ENCODE peak calls at places on chromosomes 7 and 10, in four cellular contexts. V, F, D and Q are unnamed samples.

GRCh38 chr10:128070161-128070560 is 56.1 kb downstream of the MKI67 start:
- DNase-seq in D (no peak), F (no peak), V (no peak), Q (no peak)

GRCh38 chr10:128124813-128125403 is 1.3 kb downstream of the MKI67 start:
- DNase-seq in F (no peak), D (no peak), V (no peak), Q (peak)

GRCh38 chr10:127715249-127715648 is 21.7 kb upstream of the FOXI2 start:
- DNase-seq in F (no peak), D (no peak), V (peak), Q (no peak)

GRCh38 chr7:42145539-42145938 is 91.5 kb downstream of the GLI3 start:
- DNase-seq in D (no peak), V (no peak), F (no peak), Q (no peak)

GRCh38 chr7:20330797-20331230 is at the start of gene ITGB8:
- DNase-seq in F (no peak), D (no peak), V (no peak), Q (no peak)

GRCh38 chr7:50497068-50497642 is 47.0 kb upstream of the FIGNL1 start:
- DNase-seq in F (peak), V (no peak), D (no peak), Q (no peak)

GRCh38 chr7:2572101-2572842 is 13.5 kb downstream of the IQCE start:
- DNase-seq in V (no peak), F (peak), D (peak), Q (no peak)

GRCh38 chr7:76179686-76180085 is 22.0 kb upstream of the SRRM3 start:
- DNase-seq in V (no peak), D (no peak), F (no peak), Q (no peak)

GRCh38 chr7:37480642-37481041 is 32.0 kb upstream of the ELMO1 start:
- DNase-seq in V (no peak), D (no peak), F (no peak), Q (no peak)

GRCh38 chr7:8042796-8043535 is 74.4 kb downstream of the GLCCI1 start:
- DNase-seq in F (no peak), D (no peak), V (no peak), Q (no peak)

GRCh38 chr10:69202332-69202731 is 17.8 kb upstream of the HKDC1 start:
- DNase-seq in D (no peak), V (no peak), F (no peak), Q (peak)

GRCh38 chr10:52318822-52319464 is 4.9 kb downstream of the DKK1 start:
- DNase-seq in D (peak), F (peak), V (no peak), Q (no peak)

GRCh38 chr10:83536426-83536825 is 602.9 kb upstream of the GHITM start:
- DNase-seq in V (no peak), F (no peak), D (no peak), Q (no peak)

GRCh38 chr10:121608669-121609190 is 10.5 kb upstream of the FGFR2 start:
- DNase-seq in D (peak), V (peak), F (peak), Q (peak)

GRCh38 chr10:88987243-88987726 is 3.3 kb upstream of the FAS start:
- DNase-seq in D (no peak), F (no peak), V (no peak), Q (peak)

GRCh38 chr10:111986079-111986478 is 197.5 kb downstream of the GPAM start:
- DNase-seq in V (no peak), D (no peak), F (no peak), Q (no peak)

GRCh38 chr7:33155811-33156210 is 26.4 kb downstream of the BBS9 start:
- DNase-seq in F (no peak), V (no peak), D (no peak), Q (no peak)

GRCh38 chr10:14583252-14583651 is 191.4 kb downstream of the FAM107B start:
- DNase-seq in F (no peak), D (no peak), V (no peak), Q (no peak)

GRCh38 chr7:52973126-52973525 is 62.3 kb upstream of the POM121L12 start:
- DNase-seq in F (no peak), D (no peak), V (no peak), Q (no peak)

GRCh38 chr7:34845666-34846361 is 187.8 kb downstream of the NPSR1 start:
- DNase-seq in D (no peak), F (no peak), V (peak), Q (no peak)

GRCh38 chr7:99072126-99072525 is 71.8 kb downstream of the SMURF1 start:
- DNase-seq in V (no peak), F (no peak), D (no peak), Q (no peak)

GRCh38 chr10:133260895-133261725 is 15.6 kb downstream of the ADAM8 start:
- DNase-seq in V (peak), F (peak), D (no peak), Q (peak)

GRCh38 chr7:113026941-113027340 is 59.7 kb downstream of the GPR85 start:
- DNase-seq in F (no peak), D (no peak), V (no peak), Q (no peak)

GRCh38 chr7:71770269-71770907 is 638.4 kb downstream of the GALNT17 start:
- DNase-seq in D (no peak), V (no peak), F (no peak), Q (no peak)

GRCh38 chr7:122518488-122518887 is 180.4 kb downstream of the RNF133 start:
- DNase-seq in F (no peak), D (no peak), V (no peak), Q (no peak)

GRCh38 chr10:79017882-79018550 is 50.8 kb upstream of the ZMIZ1 start:
- DNase-seq in D (no peak), F (no peak), V (no peak), Q (no peak)

GRCh38 chr10:57864789-57865676 is 402.7 kb downstream of the IPMK start:
- DNase-seq in D (no peak), F (peak), V (no peak), Q (peak)

GRCh38 chr7:3696113-3696512 is 395.1 kb downstream of the SDK1 start:
- DNase-seq in D (no peak), V (no peak), F (no peak), Q (no peak)

GRCh38 chr7:128398016-128398840 is 11.6 kb downstream of the IMPDH1 start:
- DNase-seq in F (peak), D (no peak), V (peak), Q (no peak)

GRCh38 chr7:132234751-132235150 is 341.5 kb downstream of the PLXNA4 start:
- DNase-seq in F (peak), D (no peak), V (no peak), Q (no peak)

GRCh38 chr7:37488163-37488759 is 39.6 kb upstream of the ELMO1 start:
- DNase-seq in F (no peak), D (no peak), V (peak), Q (no peak)

GRCh38 chr7:87944547-87944946 is 10.5 kb downstream of the ADAM22 start:
- DNase-seq in V (no peak), F (no peak), D (no peak), Q (no peak)

GRCh38 chr10:9823268-9823930 is 1194.3 kb upstream of the CELF2 start:
- DNase-seq in V (no peak), D (no peak), F (no peak), Q (no peak)

GRCh38 chr7:47873767-47874166 is 74.5 kb downstream of the PKD1L1 start:
- DNase-seq in F (no peak), V (no peak), D (no peak), Q (no peak)
- TF ChIP-seq EZH2phosphoT487 in F (no peak), V (no peak), D (no peak), Q (no peak)

DNA sequence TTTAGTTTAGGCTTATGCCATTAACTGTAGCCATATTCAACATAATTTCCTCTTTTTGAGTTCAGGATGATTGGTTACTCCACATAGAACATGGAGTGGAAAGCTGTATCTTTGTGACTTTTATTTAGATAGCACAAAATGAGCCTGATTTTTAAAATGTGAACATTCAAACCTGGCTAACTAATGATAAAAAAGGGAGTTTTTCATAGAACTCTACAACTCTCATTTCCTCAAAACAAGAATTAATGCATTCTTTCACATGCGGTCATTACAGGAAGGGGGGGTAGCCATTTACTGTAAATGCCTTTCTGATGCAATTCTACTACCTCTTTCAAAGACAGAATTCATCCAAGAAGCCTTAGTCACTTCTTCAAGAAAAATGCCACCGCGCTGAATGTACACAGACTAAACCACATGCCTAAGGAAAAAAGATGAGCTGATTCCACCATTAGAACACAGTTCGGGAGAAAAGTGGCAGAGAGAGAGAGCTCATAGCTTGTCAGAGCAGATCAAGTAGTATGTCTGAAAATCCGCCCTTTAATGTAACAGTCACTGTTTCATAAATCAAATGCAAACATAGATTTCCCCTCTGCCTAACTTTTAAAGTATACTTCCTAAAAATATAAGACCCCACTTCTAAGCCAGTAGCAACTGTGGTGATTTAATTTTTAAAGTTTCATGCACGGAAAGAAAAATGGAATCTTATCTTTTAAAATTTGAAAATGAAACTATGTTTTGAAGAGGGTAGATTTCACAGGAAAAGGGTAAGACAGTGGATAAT is 226.4 kb upstream of the KLF14 start:
- DNase-seq in V (no peak), D (peak), F (peak), Q (peak)
- TF ChIP-seq CTCF in V (no peak), D (no peak), F (no peak), Q (no peak)

GRCh38 chr7:1232623-1233327 is at the start of gene UNCX:
- DNase-seq in V (peak), D (no peak), F (no peak), Q (no peak)

GRCh38 chr7:1234794-1235500 is 2.3 kb downstream of the UNCX start:
- DNase-seq in F (no peak), D (no peak), V (peak), Q (no peak)

GRCh38 chr7:1232103-1232466 is 587 bp upstream of the UNCX start:
- DNase-seq in F (no peak), D (no peak), V (no peak), Q (no peak)

GRCh38 chr7:1234049-1234691 is 1.5 kb downstream of the UNCX start:
- DNase-seq in F (no peak), D (no peak), V (peak), Q (no peak)

GRCh38 chr7:1233328-1234048 is 816 bp downstream of the UNCX start:
- DNase-seq in F (no peak), V (peak), D (no peak), Q (no peak)
- TF ChIP-seq EZH2 in F (peak), V (peak), D (no peak), Q (no peak)

GRCh38 chr10:131630772-131631258 is 270.0 kb upstream of the PPP2R2D start:
- DNase-seq in V (no peak), F (peak), D (no peak), Q (no peak)
- TF ChIP-seq EZH2phosphoT487 in V (no peak), F (no peak), D (no peak), Q (no peak)

GRCh38 chr10:44731271-44731670 is 179.9 kb upstream of the TMEM72 start:
- DNase-seq in F (no peak), V (no peak), D (no peak), Q (peak)

GRCh38 chr10:44733743-44734488 is 177.2 kb upstream of the TMEM72 start:
- DNase-seq in F (no peak), D (no peak), V (peak), Q (peak)
- TF ChIP-seq CTCF in F (peak), D (peak), V (peak), Q (peak)

GRCh38 chr7:27150568-27151340 is 1.6 kb downstream of the HOXA3 start:
- DNase-seq in D (no peak), V (peak), F (peak), Q (peak)
- TF ChIP-seq EZH2 in D (no peak), V (peak), F (no peak), Q (no peak)

GRCh38 chr10:98536551-98536950 is 89.8 kb upstream of the HPS1 start:
- DNase-seq in D (no peak), V (peak), F (peak), Q (no peak)
- TF ChIP-seq EZH2phosphoT487 in D (no peak), V (no peak), F (no peak), Q (no peak)

DNA sequence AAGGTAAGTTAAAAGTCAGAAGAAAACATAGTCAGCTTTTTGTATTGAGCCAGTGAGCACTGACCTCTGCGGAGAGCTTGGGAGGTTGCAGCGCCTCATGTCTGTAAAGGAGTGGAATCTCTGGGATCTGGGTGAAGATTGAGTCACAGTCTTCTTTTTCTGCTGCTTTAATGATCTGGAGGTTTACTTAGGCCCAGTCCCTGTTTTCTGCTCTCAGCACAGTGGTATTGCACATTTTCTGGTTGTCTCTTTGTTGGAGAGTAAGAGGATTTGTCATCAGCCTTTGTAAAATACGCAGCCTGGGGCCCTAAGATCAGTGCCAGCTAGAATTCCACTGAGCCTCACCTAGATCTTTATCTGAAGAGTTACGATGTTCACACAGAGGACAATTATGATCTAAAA is 58.3 kb upstream of the GJD4 start:
- DNase-seq in F (peak), D (no peak), V (peak), Q (no peak)
- TF ChIP-seq CTCF in F (peak), D (no peak), V (peak), Q (no peak)

GRCh38 chr10:100742067-100742771 is 3.2 kb upstream of the PAX2 start:
- DNase-seq in D (no peak), F (no peak), V (peak), Q (no peak)
- TF ChIP-seq EZH2 in D (no peak), F (peak), V (peak), Q (peak)

DNA sequence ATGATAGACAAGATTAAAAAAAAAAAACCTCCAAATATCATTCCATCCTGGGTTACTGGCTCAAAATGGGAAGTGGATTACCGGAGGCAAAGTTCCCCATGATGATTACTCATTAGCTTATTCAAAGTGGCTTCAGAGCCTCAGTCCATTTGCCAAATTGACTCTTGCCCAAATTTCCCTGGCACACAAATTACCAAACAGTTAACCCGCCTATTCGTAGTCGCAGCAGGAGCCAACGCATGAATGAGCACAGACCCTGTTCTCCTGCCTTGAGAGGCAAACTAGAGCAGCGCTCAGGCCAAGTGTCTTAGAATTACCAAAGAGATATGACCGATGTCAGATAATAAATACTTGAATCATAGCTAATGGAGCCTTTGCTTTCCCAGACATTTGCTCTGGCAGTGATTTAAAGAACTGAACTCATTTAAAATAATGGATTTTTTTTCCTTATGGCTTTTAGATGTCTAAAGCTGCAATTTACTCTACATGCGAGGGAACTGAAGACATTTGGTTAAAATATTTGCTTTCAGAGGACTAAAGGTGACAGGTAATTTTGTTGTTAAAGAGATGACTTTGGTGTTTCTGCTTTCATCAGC is 64.9 kb downstream of the CTTNBP2 start:
- DNase-seq in V (no peak), D (no peak), F (no peak), Q (no peak)
- TF ChIP-seq EZH2phosphoT487 in V (no peak), D (no peak), F (no peak), Q (no peak)